ENCODE peak calls at places on chromosomes 11 and 22, in four cellular contexts. Z, Y, V and U are unnamed samples.

GRCh38 chr11:1574256-1575242 is 2.5 kb upstream of the DUSP8 start:
- DNase-seq in Z (peak; percentile 46), Y (peak; percentile 45), V (peak; percentile 77), U (peak; percentile 53)

GRCh38 chr22:36824655-36825054 is 7.8 kb upstream of the PVALB start:
- DNase-seq in Z (no peak), Y (no peak), V (no peak), U (no peak)

GRCh38 chr11:34214961-34215805 is 109.8 kb downstream of the NAT10 start:
- DNase-seq in Z (no peak), Y (no peak), V (no peak), U (no peak)

GRCh38 chr22:22168190-22168940 is 76.2 kb upstream of the VPREB1 start:
- DNase-seq in Z (peak; percentile 51), Y (no peak), V (peak; percentile 26), U (no peak)

GRCh38 chr11:47565340-47566165 is at the start of gene PTPMT1:
- DNase-seq in Z (peak; percentile 82), Y (peak; percentile 47), V (peak; percentile 81), U (peak; percentile 28)

GRCh38 chr11:58805065-58805464 is 39.4 kb downstream of the GLYATL2 start:
- DNase-seq in Z (no peak), Y (no peak), V (no peak), U (no peak)

GRCh38 chr11:111426615-111427014 is 47.5 kb upstream of the POU2AF1 start:
- DNase-seq in Z (no peak), Y (no peak), V (no peak), U (no peak)

GRCh38 chr11:130555251-130555841 is 106.9 kb downstream of the ADAMTS15 start:
- DNase-seq in Z (no peak), Y (no peak), V (no peak), U (no peak)

GRCh38 chr11:61771995-61772455 is 19.6 kb downstream of the MYRF start:
- DNase-seq in Z (no peak), Y (no peak), V (no peak), U (no peak)

GRCh38 chr11:14503023-14503422 is 3.4 kb upstream of the COPB1 start:
- DNase-seq in Z (no peak), Y (no peak), V (no peak), U (no peak)

GRCh38 chr11:108322666-108323065 is 99.8 kb downstream of the ATM start:
- DNase-seq in Z (no peak), Y (no peak), V (no peak), U (no peak)

GRCh38 chr11:6646040-6646439 is 9.6 kb downstream of the DCHS1 start:
- DNase-seq in Z (no peak), Y (no peak), V (no peak), U (no peak)

GRCh38 chr11:73308003-73308962 is at the start of gene ARHGEF17:
- DNase-seq in Z (peak; percentile 80), Y (peak; percentile 29), V (peak; percentile 72), U (peak; percentile 18)

GRCh38 chr11:65353900-65354264 is 669 bp upstream of the TIGD3 start:
- DNase-seq in Z (no peak), Y (no peak), V (no peak), U (no peak)

GRCh38 chr11:126537492-126537891 is 182.0 kb downstream of the ST3GAL4 start:
- DNase-seq in Z (no peak), Y (no peak), V (no peak), U (no peak)

GRCh38 chr11:65854871-65855837 is 2.8 kb downstream of the CFL1 start:
- DNase-seq in Z (peak; percentile 6), Y (no peak), V (peak; percentile 18), U (no peak)

GRCh38 chr11:35174666-35175065 is 35.7 kb downstream of the CD44 start:
- DNase-seq in Z (peak; percentile 31), Y (no peak), V (no peak), U (no peak)

GRCh38 chr22:42247596-42247995 is 22.9 kb downstream of the TCF20 start:
- DNase-seq in Z (no peak), Y (no peak), V (no peak), U (no peak)

GRCh38 chr11:33558097-33558496 is 142.5 kb downstream of the C11orf91 start:
- DNase-seq in Z (no peak), Y (no peak), V (no peak), U (no peak)

GRCh38 chr11:86782781-86783180 is 17.6 kb upstream of the PRSS23 start:
- DNase-seq in Z (no peak), Y (no peak), V (no peak), U (no peak)

GRCh38 chr22:40183029-40183581 is 5.4 kb downstream of the TNRC6B start:
- DNase-seq in Z (no peak), Y (no peak), V (peak; percentile 33), U (no peak)

GRCh38 chr11:77259681-77260080 is 41.8 kb downstream of the GDPD4 start:
- DNase-seq in Z (no peak), Y (no peak), V (no peak), U (no peak)

GRCh38 chr11:36500315-36500721 is 9.8 kb downstream of the TRAF6 start:
- DNase-seq in Z (no peak), Y (no peak), V (peak; percentile 16), U (no peak)

GRCh38 chr11:110374921-110375320 is 54.8 kb upstream of the FDX1 start:
- DNase-seq in Z (no peak), Y (no peak), V (no peak), U (no peak)

GRCh38 chr11:45810431-45811108 is 5.6 kb downstream of the SLC35C1 start:
- DNase-seq in Z (no peak), Y (no peak), V (no peak), U (no peak)

GRCh38 chr22:24466831-24467249 is 28.3 kb upstream of the UPB1 start:
- DNase-seq in Z (no peak), Y (no peak), V (no peak), U (no peak)

GRCh38 chr11:44564198-44564597 is 1.3 kb upstream of the CD82 start:
- DNase-seq in Z (no peak), Y (no peak), V (peak; percentile 52), U (no peak)

GRCh38 chr22:32528984-32529982 is 54.7 kb downstream of the FBXO7 start:
- DNase-seq in Z (peak; percentile 70), Y (peak; percentile 28), V (peak; percentile 87), U (peak; percentile 5)

GRCh38 chr11:79082280-79082679 is 358.6 kb downstream of the TENM4 start:
- DNase-seq in Z (no peak), Y (no peak), V (no peak), U (no peak)

GRCh38 chr11:48005133-48005532 is 24.8 kb downstream of the PTPRJ start:
- DNase-seq in Z (no peak), Y (no peak), V (no peak), U (no peak)

GRCh38 chr11:113994077-113994954 is 19.4 kb downstream of the HTR3A start:
- DNase-seq in Z (peak; percentile 29), Y (peak; percentile 16), V (no peak), U (peak; percentile 16)

GRCh38 chr22:35597692-35598395 is 19.3 kb downstream of the MB start:
- DNase-seq in Z (no peak), Y (no peak), V (no peak), U (no peak)

GRCh38 chr22:35598396-35598710 is 18.8 kb downstream of the MB start:
- DNase-seq in Z (no peak), Y (no peak), V (no peak), U (no peak)

GRCh38 chr22:35599364-35599763 is 17.8 kb downstream of the MB start:
- DNase-seq in Z (no peak), Y (no peak), V (no peak), U (no peak)

GRCh38 chr22:35594686-35595085 is 22.4 kb downstream of the MB start:
- DNase-seq in Z (no peak), Y (no peak), V (no peak), U (no peak)

DNA sequence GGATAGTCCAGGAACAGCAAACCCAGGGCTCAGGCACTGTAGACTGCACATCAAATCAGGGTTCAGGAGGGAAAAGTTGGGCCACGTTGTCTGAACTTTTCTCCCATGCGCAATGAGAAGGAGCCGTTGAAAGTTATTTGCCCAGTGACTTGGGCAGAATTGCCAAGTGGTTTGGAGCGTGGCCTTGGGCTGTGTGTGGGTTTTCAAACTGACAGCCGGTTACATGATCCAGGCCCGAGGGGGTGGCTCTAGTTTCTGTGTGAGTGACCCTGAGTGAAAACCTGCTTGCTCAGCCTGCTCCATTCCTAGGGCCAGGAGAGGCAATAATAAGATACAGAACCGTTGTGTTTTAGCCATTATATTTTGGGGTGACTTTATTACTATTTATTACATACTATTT is 20.3 kb downstream of the MB start:
- DNase-seq in Z (no peak), Y (no peak), V (no peak), U (no peak)
- H3K4me1 ChIP-seq in Z (no peaks in the 10 kb centered on the region), Y (no peaks in the 10 kb centered on the region), V (peaks cover 5% of the 10 kb centered on the region), U (no peaks in the 10 kb centered on the region)

GRCh38 chr11:119921571-119921970 is 192.6 kb upstream of the NECTIN1 start:
- DNase-seq in Z (no peak), Y (no peak), V (no peak), U (no peak)
- H3K27me3 ChIP-seq in Z (peaks cover 21% of the 10 kb centered on the region), Y (no peaks in the 10 kb centered on the region), V (peaks cover 11% of the 10 kb centered on the region), U (no peaks in the 10 kb centered on the region)

DNA sequence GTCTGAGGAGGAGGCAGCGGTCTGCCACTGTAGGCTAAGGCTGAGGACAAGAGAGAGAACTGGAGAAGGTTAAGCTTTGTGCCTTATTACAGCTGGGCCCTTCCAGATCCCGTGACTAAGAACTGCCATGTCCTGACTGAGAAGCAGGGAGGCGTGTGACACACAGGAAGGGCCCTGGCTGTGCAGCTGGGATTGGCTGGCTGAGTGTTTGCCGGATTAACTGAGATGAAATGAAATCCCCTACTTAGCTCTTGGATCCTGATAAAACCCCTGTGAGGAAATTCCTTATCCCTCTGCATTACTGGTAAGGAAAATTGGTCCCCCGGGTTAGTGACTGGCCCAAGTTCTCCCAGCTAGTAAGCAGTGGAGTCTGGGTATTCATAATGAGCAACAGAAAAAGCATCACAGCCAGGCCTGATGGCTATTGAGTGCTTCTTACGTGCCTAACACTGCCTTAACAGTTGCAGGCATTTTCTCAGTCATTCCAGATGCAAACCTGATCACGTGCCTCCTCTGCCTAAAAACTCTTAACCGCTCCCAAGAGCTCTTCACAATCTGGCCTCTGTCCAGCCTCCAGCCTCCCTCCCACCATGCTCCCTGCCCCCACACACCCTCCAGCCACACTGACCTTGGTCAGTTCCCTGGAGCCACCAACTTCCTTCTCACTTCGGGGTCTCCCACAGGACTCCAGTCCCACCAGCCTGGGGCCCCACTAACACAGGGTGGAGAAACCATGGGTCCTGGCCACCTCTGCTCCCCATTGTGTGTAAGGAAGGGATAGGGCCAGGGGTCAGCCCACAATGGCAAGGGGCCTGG is 37.8 kb downstream of the ARRB1 start:
- DNase-seq in Z (no peak), Y (no peak), V (no peak), U (no peak)
- H3K4me3 ChIP-seq in Z (no peak overlapping the region), Y (no peak overlapping the region), V (no peak overlapping the region), U (no peak overlapping the region)

GRCh38 chr11:9763301-9763700 is 99.4 kb downstream of the SWAP70 start:
- DNase-seq in Z (no peak), Y (no peak), V (no peak), U (no peak)

GRCh38 chr11:9761441-9761945 is 97.6 kb downstream of the SWAP70 start:
- DNase-seq in Z (no peak), Y (no peak), V (no peak), U (no peak)

GRCh38 chr11:9760180-9760550 is 96.3 kb downstream of the SWAP70 start:
- DNase-seq in Z (no peak), Y (no peak), V (peak; percentile 76), U (no peak)

GRCh38 chr11:9759519-9760179 is 95.8 kb downstream of the SWAP70 start:
- DNase-seq in Z (peak; percentile 87), Y (peak; percentile 69), V (peak; percentile 86), U (peak; percentile 59)

DNA sequence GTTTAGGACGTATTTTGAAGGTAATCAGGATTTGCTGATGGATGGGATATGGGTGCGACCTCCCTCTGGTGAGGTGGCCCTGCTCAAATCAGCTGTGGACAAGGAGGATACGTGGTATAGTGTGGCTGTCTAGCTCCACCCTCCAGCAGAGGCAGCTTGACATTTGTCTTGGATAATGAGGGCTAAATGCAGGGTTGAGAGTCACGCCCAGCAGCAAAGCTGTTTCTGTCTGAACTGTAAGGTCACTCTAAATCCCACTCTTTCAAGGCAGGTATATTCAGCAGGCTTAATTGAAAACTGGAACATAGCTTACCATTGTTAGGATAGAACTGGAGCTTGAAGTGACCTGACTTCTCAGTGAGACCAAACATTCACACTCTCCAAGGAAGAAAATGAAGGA is 98.7 kb downstream of the SWAP70 start:
- DNase-seq in Z (no peak), Y (no peak), V (no peak), U (no peak)
- H3K4me1 ChIP-seq in Z (peaks cover 31% of the 10 kb centered on the region), Y (peaks cover 15% of the 10 kb centered on the region), V (peaks cover 25% of the 10 kb centered on the region), U (peaks cover 19% of the 10 kb centered on the region)